ENCODE peak calls at places on chromosomes 6 and 20, in four cellular contexts. One of them, this sample, is unnamed.

GRCh38 chr20:49501917-49502316 is 19.4 kb upstream of the KCNB1 start:
- DNase-seq in tibial nerve: no peak
- DNase-seq in breast epithelium: no peak
- DNase-seq in thoracic aorta: no peak
- DNase-seq in this sample: no peak

GRCh38 chr20:46715292-46715756 is 5.9 kb downstream of the SLC2A10 start:
- DNase-seq in tibial nerve: peak; percentile 58
- DNase-seq in breast epithelium: peak; percentile 85
- DNase-seq in thoracic aorta: no peak
- DNase-seq in this sample: no peak

GRCh38 chr20:25252686-25253421 is 5.0 kb downstream of the PYGB start:
- DNase-seq in tibial nerve: no peak
- DNase-seq in breast epithelium: no peak
- DNase-seq in thoracic aorta: no peak
- DNase-seq in this sample: no peak

GRCh38 chr20:20743511-20744169 is 31.2 kb upstream of the RALGAPA2 start:
- DNase-seq in tibial nerve: peak; percentile 23
- DNase-seq in breast epithelium: no peak
- DNase-seq in thoracic aorta: peak; percentile 12
- DNase-seq in this sample: no peak

GRCh38 chr20:45405566-45406259 is 2.4 kb upstream of the DBNDD2 start:
- DNase-seq in tibial nerve: no peak
- DNase-seq in breast epithelium: no peak
- DNase-seq in thoracic aorta: no peak
- DNase-seq in this sample: no peak

GRCh38 chr6:99294786-99295185 is 54.7 kb downstream of the FAXC start:
- DNase-seq in tibial nerve: no peak
- DNase-seq in breast epithelium: no peak
- DNase-seq in thoracic aorta: no peak
- DNase-seq in this sample: no peak

GRCh38 chr6:38319259-38320255 is 320.2 kb downstream of the BTBD9 start:
- DNase-seq in tibial nerve: no peak
- DNase-seq in breast epithelium: no peak
- DNase-seq in thoracic aorta: no peak
- DNase-seq in this sample: no peak

GRCh38 chr20:53413188-53413631 is 180.4 kb downstream of the ZNF217 start:
- DNase-seq in tibial nerve: no peak
- DNase-seq in breast epithelium: no peak
- DNase-seq in thoracic aorta: no peak
- DNase-seq in this sample: peak; percentile 23

GRCh38 chr6:89562114-89562815 is 76.3 kb downstream of the LYRM2 start:
- DNase-seq in tibial nerve: no peak
- DNase-seq in breast epithelium: no peak
- DNase-seq in thoracic aorta: no peak
- DNase-seq in this sample: no peak

GRCh38 chr6:3884007-3884745 is 35.0 kb downstream of the FAM50B start:
- DNase-seq in tibial nerve: no peak
- DNase-seq in breast epithelium: no peak
- DNase-seq in thoracic aorta: no peak
- DNase-seq in this sample: no peak

GRCh38 chr6:19831358-19831757 is 5.8 kb upstream of the ID4 start:
- DNase-seq in tibial nerve: no peak
- DNase-seq in breast epithelium: no peak
- DNase-seq in thoracic aorta: no peak
- DNase-seq in this sample: no peak

GRCh38 chr6:26324295-26324727 is 40.7 kb upstream of the BTN3A2 start:
- DNase-seq in tibial nerve: no peak
- DNase-seq in breast epithelium: no peak
- DNase-seq in thoracic aorta: no peak
- DNase-seq in this sample: no peak

GRCh38 chr6:26329763-26330511 is 35.1 kb upstream of the BTN3A2 start:
- DNase-seq in tibial nerve: no peak
- DNase-seq in breast epithelium: no peak
- DNase-seq in thoracic aorta: no peak
- DNase-seq in this sample: no peak

GRCh38 chr6:26330835-26331808 is 33.9 kb upstream of the BTN3A2 start:
- DNase-seq in tibial nerve: no peak
- DNase-seq in breast epithelium: no peak
- DNase-seq in thoracic aorta: no peak
- DNase-seq in this sample: no peak

GRCh38 chr6:26328265-26328844 is 36.6 kb upstream of the BTN3A2 start:
- DNase-seq in tibial nerve: no peak
- DNase-seq in breast epithelium: no peak
- DNase-seq in thoracic aorta: no peak
- DNase-seq in this sample: no peak

DNA sequence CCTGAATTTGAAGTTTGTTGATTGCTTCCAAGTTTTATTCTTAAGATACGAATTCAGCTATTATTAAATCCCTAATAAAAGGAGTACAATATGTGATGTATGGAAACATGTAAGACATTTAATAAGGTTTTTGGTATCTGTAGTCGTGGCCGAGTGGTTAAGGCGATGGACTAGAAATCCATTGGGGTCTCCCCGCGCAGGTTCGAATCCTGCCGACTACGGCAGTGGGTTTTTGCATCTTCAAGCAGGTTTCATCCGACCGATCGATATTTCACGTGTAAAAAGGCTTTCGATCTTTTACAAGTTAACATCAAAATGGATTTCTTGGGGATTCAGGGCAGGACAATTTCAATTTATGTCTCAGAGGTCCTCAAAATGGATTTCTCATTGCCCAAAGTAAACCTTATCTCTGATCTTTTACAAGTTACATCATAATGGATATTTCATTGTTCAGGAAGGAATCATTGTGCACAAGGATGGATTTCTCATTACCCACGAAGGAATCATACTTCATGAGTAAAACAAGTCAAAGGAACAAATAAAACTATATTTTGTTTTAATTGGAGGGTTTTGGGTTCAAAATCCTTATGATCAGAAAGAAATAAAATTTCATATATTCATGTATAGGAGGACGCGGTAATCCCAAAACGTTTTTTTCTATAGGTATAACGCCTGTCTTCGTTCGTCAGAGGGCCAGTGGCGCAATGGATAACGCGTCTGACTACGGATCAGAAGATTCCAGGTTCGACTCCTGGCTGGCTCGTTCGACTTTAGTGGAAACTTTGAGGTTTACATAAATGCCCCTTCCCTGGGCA is 37.3 kb upstream of the BTN3A2 start:
- DNase-seq in tibial nerve: no peak
- DNase-seq in breast epithelium: no peak
- DNase-seq in thoracic aorta: no peak
- DNase-seq in this sample: no peak
- H3K4me3 ChIP-seq in tibial nerve: no peak overlapping the region
- H3K4me3 ChIP-seq in breast epithelium: no peak overlapping the region
- H3K4me3 ChIP-seq in thoracic aorta: peak overlapping the region; percentile 29
- H3K4me3 ChIP-seq in this sample: no peak overlapping the region

DNA sequence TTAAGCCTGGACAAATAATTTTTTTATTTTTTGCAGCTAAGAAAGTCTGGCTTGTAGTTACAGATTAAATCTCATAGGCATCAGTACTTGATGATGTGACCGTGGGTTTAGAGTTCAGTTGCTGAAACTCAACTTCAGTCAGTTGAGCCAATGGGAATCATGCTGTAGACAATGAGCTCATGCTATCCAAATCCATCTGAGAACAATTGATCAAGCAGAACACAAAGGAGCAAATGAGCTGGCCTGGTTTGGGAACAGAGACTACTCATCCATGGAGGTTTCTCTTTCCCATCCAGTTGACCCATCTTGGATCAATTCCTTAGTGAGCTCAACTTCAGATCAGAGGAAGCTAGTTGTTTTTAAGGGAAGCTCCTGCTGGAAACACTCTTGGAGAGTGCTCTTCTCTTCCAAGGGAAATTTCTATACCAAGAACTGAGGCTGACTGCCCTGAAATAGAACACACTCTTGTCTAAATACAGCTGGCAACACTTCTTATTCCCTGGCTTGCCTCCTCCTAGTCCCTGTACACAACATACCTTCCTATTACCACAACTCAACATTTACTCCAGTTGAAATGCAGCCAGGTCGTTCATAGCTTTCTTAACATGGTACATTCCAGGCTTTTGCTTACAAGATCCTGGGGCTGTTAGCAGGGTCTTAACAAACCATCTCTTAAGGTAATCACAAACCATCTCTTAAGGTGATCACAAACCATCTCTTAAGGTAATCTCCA is 203.9 kb upstream of the PRDM1 start:
- DNase-seq in tibial nerve: no peak
- DNase-seq in breast epithelium: no peak
- DNase-seq in thoracic aorta: no peak
- DNase-seq in this sample: no peak
- H3K4me3 ChIP-seq in tibial nerve: no peak overlapping the region
- H3K4me3 ChIP-seq in breast epithelium: no peak overlapping the region
- H3K4me3 ChIP-seq in thoracic aorta: no peak overlapping the region
- H3K4me3 ChIP-seq in this sample: no peak overlapping the region

DNA sequence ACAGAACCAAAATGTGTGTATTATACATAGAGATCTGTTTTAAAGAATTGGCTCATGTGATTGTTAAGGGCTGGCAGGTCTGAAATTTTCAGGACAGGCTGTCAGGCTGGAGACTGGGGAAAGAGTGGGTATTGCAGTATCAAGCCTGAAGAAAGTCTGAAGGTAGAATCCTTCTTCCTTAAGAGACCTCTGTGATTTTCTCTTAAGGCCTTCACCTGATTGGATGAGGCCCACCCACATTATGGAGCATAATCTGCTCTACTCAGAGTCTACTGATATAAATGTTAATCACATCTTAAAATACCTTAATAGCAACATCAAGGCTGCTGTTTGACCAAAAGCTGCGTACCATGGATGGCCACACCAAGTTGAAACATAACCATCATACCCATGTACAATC is 43.4 kb upstream of the HINT3 start:
- DNase-seq in tibial nerve: no peak
- DNase-seq in breast epithelium: no peak
- DNase-seq in thoracic aorta: no peak
- DNase-seq in this sample: no peak
- H3K4me3 ChIP-seq in tibial nerve: no peak overlapping the region
- H3K4me3 ChIP-seq in breast epithelium: no peak overlapping the region
- H3K4me3 ChIP-seq in thoracic aorta: no peak overlapping the region
- H3K4me3 ChIP-seq in this sample: no peak overlapping the region

GRCh38 chr6:77368660-77369313 is 94.5 kb downstream of the HTR1B start:
- DNase-seq in tibial nerve: no peak
- DNase-seq in breast epithelium: no peak
- DNase-seq in thoracic aorta: no peak
- DNase-seq in this sample: peak; percentile 48
- H3K4me3 ChIP-seq in tibial nerve: peak overlapping the region; percentile 15
- H3K4me3 ChIP-seq in breast epithelium: peak overlapping the region; percentile 37
- H3K4me3 ChIP-seq in thoracic aorta: peak overlapping the region; percentile 68
- H3K4me3 ChIP-seq in this sample: no peak overlapping the region

This sample was measured in pancreas.